ENCODE peak calls at places on chromosome 22, in four cellular contexts. M, X, L and Z are unnamed samples.
A peak's percentile ranks its signal among the peaks of the same experiment; 100 is the strongest.

GRCh38 chr22:22748297-22748743 is 103.9 kb downstream of the GGTLC2 start:
- DNase-seq in L (peak; percentile 61), X (no peak), M (no peak), Z (peak; percentile 18)

GRCh38 chr22:24591286-24591830 is 1.5 kb downstream of the LRRC75B start:
- DNase-seq in M (no peak), L (no peak), X (no peak), Z (no peak)

GRCh38 chr22:47388331-47388730 is 625.9 kb downstream of the TBC1D22A start:
- DNase-seq in L (no peak), X (no peak), M (peak; percentile 20), Z (no peak)

GRCh38 chr22:17969732-17970131 is 54.6 kb downstream of the MICAL3 start:
- DNase-seq in M (no peak), L (no peak), X (no peak), Z (no peak)

GRCh38 chr22:36103891-36104290 is 56.7 kb downstream of the APOL3 start:
- DNase-seq in L (no peak), X (no peak), M (no peak), Z (no peak)

GRCh38 chr22:26977741-26978140 is 320.4 kb downstream of the MIAT start:
- DNase-seq in M (no peak), X (no peak), L (no peak), Z (no peak)

GRCh38 chr22:39094717-39095389 is 2.2 kb upstream of the APOBEC3H start:
- DNase-seq in L (no peak), M (no peak), X (no peak), Z (no peak)

GRCh38 chr22:50576070-50576469 is 2.2 kb downstream of the CPT1B start:
- DNase-seq in X (no peak), L (no peak), M (no peak), Z (no peak)

GRCh38 chr22:50184541-50185383 is 951 bp upstream of the TRABD start:
- DNase-seq in L (no peak), X (peak; percentile 27), M (no peak), Z (no peak)

GRCh38 chr22:22942511-22943329 is 55.1 kb downstream of the IGLL5 start:
- DNase-seq in M (peak; percentile 44), L (peak; percentile 73), X (peak; percentile 73), Z (peak; percentile 82)

GRCh38 chr22:25162561-25162960 is 37.1 kb upstream of the CRYBB3 start:
- DNase-seq in L (no peak), M (no peak), X (no peak), Z (no peak)

GRCh38 chr22:45959719-45960476 is 17.1 kb downstream of the WNT7B start:
- DNase-seq in M (no peak), X (no peak), L (no peak), Z (no peak)

GRCh38 chr22:30824711-30825110 is 130.0 kb downstream of the OSBP2 start:
- DNase-seq in L (no peak), X (no peak), M (no peak), Z (no peak)

GRCh38 chr22:22168190-22168940 is 76.2 kb upstream of the VPREB1 start:
- DNase-seq in L (no peak), M (no peak), X (peak; percentile 77), Z (peak; percentile 90)

GRCh38 chr22:39291501-39291900 is 27.9 kb downstream of the RPL3 start:
- DNase-seq in X (no peak), M (no peak), L (no peak), Z (no peak)

GRCh38 chr22:31244044-31244942 is 32.2 kb downstream of the LIMK2 start:
- DNase-seq in L (no peak), M (no peak), X (no peak), Z (no peak)

GRCh38 chr22:39478461-39478860 is 21.6 kb downstream of the MGAT3 start:
- DNase-seq in X (no peak), L (no peak), M (no peak), Z (no peak)

GRCh38 chr22:49954991-49955580 is 5.5 kb upstream of the PIM3 start:
- DNase-seq in M (no peak), L (no peak), X (no peak), Z (no peak)

GRCh38 chr22:28593299-28593698 is 86.3 kb downstream of the TTC28 start:
- DNase-seq in L (no peak), X (no peak), M (no peak), Z (no peak)

GRCh38 chr22:17370036-17370765 is 941 bp downstream of the CECR2 start:
- DNase-seq in X (peak; percentile 3), L (no peak), M (no peak), Z (no peak)

GRCh38 chr22:48594016-48594756 is 1233.5 kb downstream of the BRD1 start:
- DNase-seq in L (no peak), X (no peak), M (no peak), Z (no peak)

GRCh38 chr22:45587638-45588481 is 83.8 kb upstream of the ATXN10 start:
- DNase-seq in X (no peak), M (no peak), L (no peak), Z (no peak)

GRCh38 chr22:27473533-27473932 is 328.0 kb downstream of the MN1 start:
- DNase-seq in L (no peak), M (peak; percentile 85), X (no peak), Z (no peak)

GRCh38 chr22:26986051-26986881 is 328.9 kb downstream of the MIAT start:
- DNase-seq in L (no peak), X (no peak), M (no peak), Z (no peak)

GRCh38 chr22:38074181-38075104 is 9.5 kb downstream of the SLC16A8 start:
- DNase-seq in X (no peak), L (peak; percentile 72), M (no peak), Z (no peak)
- TF ChIP-seq CTCF in X (no peak), L (peak; percentile 51), M (no peak), Z (no peak)

DNA sequence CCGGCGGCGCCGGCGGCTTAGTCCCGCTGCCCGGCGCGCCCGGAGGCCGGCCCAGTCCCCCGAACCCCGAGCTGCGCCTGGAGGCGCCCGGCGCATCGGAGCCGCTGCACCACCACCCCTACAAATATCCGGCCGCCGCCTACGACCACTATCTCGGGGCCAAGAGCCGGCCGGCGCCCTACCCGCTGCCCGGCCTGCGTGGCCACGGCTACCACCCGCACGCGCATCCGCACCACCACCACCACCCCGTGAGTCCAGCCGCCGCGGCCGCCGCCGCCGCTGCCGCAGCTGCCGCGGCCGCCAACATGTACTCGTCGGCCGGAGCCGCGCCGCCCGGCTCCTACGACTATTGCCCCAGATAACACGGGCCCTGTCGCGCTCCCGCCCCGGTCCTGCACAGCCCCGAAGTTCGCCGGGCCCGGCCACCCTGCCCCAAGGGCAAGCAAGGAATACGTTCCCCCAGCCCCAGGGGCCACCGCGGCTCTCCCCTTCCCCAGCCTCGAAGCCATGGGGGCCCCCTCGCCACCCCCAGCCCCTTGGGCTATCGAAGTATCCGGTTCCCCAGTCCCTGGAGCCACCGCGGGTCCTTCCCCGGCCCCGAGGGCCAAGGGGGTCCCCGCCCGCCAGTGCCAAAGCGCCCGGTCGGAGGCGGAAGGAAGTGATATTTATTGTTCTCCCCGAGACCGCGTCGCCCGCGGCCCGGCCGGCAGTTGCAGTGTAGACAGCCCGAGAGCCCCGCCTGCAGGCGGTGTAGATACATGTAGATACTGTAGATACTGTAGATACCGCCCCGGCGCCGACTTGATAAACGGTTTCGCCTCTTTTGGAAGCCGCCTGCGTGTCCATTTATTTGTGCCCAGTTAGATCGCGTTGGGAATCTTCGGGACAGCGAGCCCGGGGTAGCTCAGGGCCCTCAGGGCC is 6.2 kb downstream of the TBX1 start:
- DNase-seq in M (no peak), X (peak; percentile 43), L (no peak), Z (no peak)
- H3K4me3 ChIP-seq in M (peak overlapping the region; percentile 29), X (peak overlapping the region; percentile 14), L (no peak overlapping the region), Z (no peak overlapping the region)

GRCh38 chr22:40651057-40651456 is 14.5 kb upstream of the MRTFA start:
- DNase-seq in X (no peak), L (no peak), M (no peak), Z (no peak)

GRCh38 chr22:40641269-40641668 is 4.8 kb upstream of the MRTFA start:
- DNase-seq in M (no peak), X (no peak), L (no peak), Z (no peak)

GRCh38 chr22:40648386-40648785 is 11.9 kb upstream of the MRTFA start:
- DNase-seq in L (no peak), M (no peak), X (no peak), Z (no peak)

GRCh38 chr22:40642316-40642715 is 5.8 kb upstream of the MRTFA start:
- DNase-seq in X (no peak), M (no peak), L (no peak), Z (no peak)

DNA sequence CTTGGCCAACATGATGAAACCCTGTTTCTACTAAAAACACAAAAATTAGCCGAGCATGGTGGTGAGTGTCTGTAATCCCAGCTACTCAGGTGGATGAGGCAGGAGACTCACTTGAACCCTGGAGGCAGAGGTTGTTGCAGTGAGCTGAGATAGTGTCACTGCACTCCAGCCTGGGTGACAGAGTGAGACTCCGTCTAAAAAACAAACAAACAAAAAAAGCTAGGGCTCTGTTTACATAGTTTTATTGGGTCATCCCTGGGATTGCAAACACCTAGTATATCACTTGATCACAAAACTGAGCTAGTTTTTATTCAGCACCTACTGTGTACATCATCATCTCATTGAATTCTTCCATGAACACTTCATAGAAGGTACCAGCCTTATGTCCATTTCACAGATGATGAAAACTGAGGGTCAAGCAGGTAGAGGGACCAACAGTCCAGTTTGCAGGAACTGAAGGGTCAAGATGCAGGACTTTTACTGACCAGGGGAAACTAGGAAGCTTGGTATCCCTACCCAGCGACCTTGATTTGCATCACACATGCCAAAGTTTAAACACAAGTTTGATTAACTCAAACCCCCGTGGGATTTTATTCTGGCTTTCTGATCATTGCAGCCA is 9.2 kb upstream of the MRTFA start:
- DNase-seq in X (no peak), M (no peak), L (no peak), Z (no peak)
- TF ChIP-seq CTCF in X (no peak), M (no peak), L (no peak), Z (no peak)

GRCh38 chr22:41449321-41449720 is 2.7 kb upstream of the TOB2 start:
- DNase-seq in M (no peak), L (no peak), X (no peak), Z (no peak)
- H3K4me3 ChIP-seq in M (peak overlapping the region; percentile 20), L (peak overlapping the region; percentile 99), X (no peak overlapping the region), Z (no peak overlapping the region)